ENCODE peak calls at places on chromosome 22, in four cellular contexts. E is activated T-cell treated with anti-CD3 and anti-CD28 coated beads, Interleukin-2, amount 50 U/mL, for 4 hours; A is left cardiac atrium; P is left ventricle myocardium superior. X is an unnamed sample.

GRCh38 chr22:49349841-49350381 is 477.8 kb downstream of the BRD1 start:
- ATAC-seq in A (no peak), E (no peak), P (no peak), X (no peak)

GRCh38 chr22:22395230-22395629 is 113.3 kb downstream of the ZNF280B start:
- ATAC-seq in P (no peak), E (no peak), A (no peak), X (peak; percentile 60)

GRCh38 chr22:25900390-25900789 is 158.4 kb downstream of the MYO18B start:
- ATAC-seq in E (no peak), P (no peak), A (no peak), X (no peak)

GRCh38 chr22:46815896-46816721 is 53.7 kb downstream of the TBC1D22A start:
- ATAC-seq in A (peak; percentile 86), P (peak; percentile 46), E (peak; percentile 53), X (peak; percentile 48)

GRCh38 chr22:22030493-22031182 is 48.1 kb upstream of the TOP3B start:
- ATAC-seq in E (no peak), A (peak; percentile 74), P (peak; percentile 67), X (peak; percentile 46)

GRCh38 chr22:47032091-47032943 is 269.9 kb downstream of the TBC1D22A start:
- ATAC-seq in P (peak; percentile 30), A (peak; percentile 63), E (no peak), X (peak; percentile 81)

GRCh38 chr22:16955678-16956210 is 52.3 kb downstream of the GAB4 start:
- ATAC-seq in P (peak; percentile 43), E (no peak), A (peak; percentile 23), X (no peak)

GRCh38 chr22:22111267-22111751 is 128.7 kb upstream of the TOP3B start:
- ATAC-seq in E (peak; percentile 87), P (no peak), A (peak; percentile 95), X (peak; percentile 55)

GRCh38 chr22:24444251-24444650 is 16.9 kb downstream of the ADORA2A start:
- ATAC-seq in E (no peak), P (no peak), A (no peak), X (no peak)

GRCh38 chr22:46537946-46538815 is 761 bp upstream of the CELSR1 start:
- ATAC-seq in E (no peak), P (peak; percentile 48), A (peak; percentile 28), X (peak; percentile 13)

GRCh38 chr22:50171319-50171964 is 911 bp downstream of the PANX2 start:
- ATAC-seq in E (no peak), A (peak; percentile 15), P (peak; percentile 51), X (peak; percentile 10)

GRCh38 chr22:20290045-20290392 is 21.9 kb upstream of the RTN4R start:
- ATAC-seq in E (no peak), P (no peak), A (no peak), X (no peak)

GRCh38 chr22:20430101-20430640 is 7.5 kb downstream of the SCARF2 start:
- ATAC-seq in E (peak; percentile 1), P (no peak), A (no peak), X (no peak)

GRCh38 chr22:50481440-50482106 is at the start of gene ADM2:
- ATAC-seq in A (peak; percentile 52), P (peak; percentile 38), E (peak; percentile 84), X (peak; percentile 37)

GRCh38 chr22:41411021-41411851 is 29.5 kb downstream of the TEF start:
- ATAC-seq in A (peak; percentile 16), E (no peak), P (peak; percentile 37), X (no peak)

GRCh38 chr22:39942433-39943213 is 17.6 kb upstream of the TMA7B start:
- ATAC-seq in E (no peak), A (no peak), P (no peak), X (no peak)

GRCh38 chr22:24796860-24797259 is 9.2 kb upstream of the SGSM1 start:
- ATAC-seq in A (peak; percentile 35), E (no peak), P (no peak), X (no peak)

GRCh38 chr22:38080847-38081635 is 2.9 kb downstream of the SLC16A8 start:
- ATAC-seq in E (peak; percentile 65), A (peak; percentile 62), P (peak; percentile 75), X (peak; percentile 33)

GRCh38 chr22:35883028-35883620 is 145.5 kb downstream of the RBFOX2 start:
- ATAC-seq in E (no peak), A (peak; percentile 87), P (peak; percentile 85), X (peak; percentile 50)

GRCh38 chr22:44364750-44365118 is 52.0 kb upstream of the SHISAL1 start:
- ATAC-seq in E (no peak), P (peak; percentile 10), A (peak; percentile 15), X (no peak)

GRCh38 chr22:43185860-43186261 is 1.1 kb downstream of the TTLL12 start:
- ATAC-seq in E (no peak), P (peak; percentile 34), A (peak; percentile 3), X (peak; percentile 2)

GRCh38 chr22:19943665-19944026 is 2.0 kb upstream of the TXNRD2 start:
- ATAC-seq in E (no peak), A (no peak), P (no peak), X (no peak)

GRCh38 chr22:36010090-36010489 is 18.5 kb downstream of the RBFOX2 start:
- ATAC-seq in A (peak; percentile 7), P (peak; percentile 54), E (no peak), X (no peak)

GRCh38 chr22:43066844-43067385 is 22.3 kb downstream of the TTLL1 start:
- ATAC-seq in A (no peak), P (no peak), E (no peak), X (peak; percentile 63)

GRCh38 chr22:42773161-42773560 is 52.5 kb upstream of the A4GALT start:
- ATAC-seq in E (no peak), P (peak; percentile 80), A (peak; percentile 56), X (no peak)

GRCh38 chr22:40856513-40857308 is at the start of the genes ST13 and XPNPEP3:
- ATAC-seq in E (peak; percentile 97), P (peak; percentile 98), A (peak; percentile 99), X (peak; percentile 98)

GRCh38 chr22:18998998-18999397 is 62.9 kb upstream of the PRODH start:
- ATAC-seq in E (no peak), P (no peak), A (no peak), X (no peak)